ENCODE peak calls at places on chromosomes 6 and 20, in six cellular contexts. P is RWPE1, O is HepG2, M is heart left ventricle, H is Ammon's horn, K is HTR-8/SVneo. G is an unnamed sample.

GRCh38 chr20:60143450-60143849 is 185.2 kb downstream of the CDH26 start:
- DNase-seq in P (no peak), O (no peak), M (no peak), H (no peak), K (no peak), G (no peak)

GRCh38 chr20:23084282-23084844 is 1.8 kb downstream of the CD93 start:
- DNase-seq in P (no peak), O (no peak), M (no peak), H (no peak), K (no peak), G (no peak)

GRCh38 chr6:111803804-111804203 is 69.4 kb downstream of the FYN start:
- DNase-seq in P (no peak), O (no peak), M (no peak), H (no peak), K (no peak), G (no peak)

GRCh38 chr6:35059606-35060355 is 81.4 kb downstream of the TCP11 start:
- DNase-seq in P (no peak), O (no peak), M (no peak), H (peak; percentile 52), K (no peak), G (no peak)

GRCh38 chr20:64079273-64080012 is at the start of gene RGS19:
- DNase-seq in P (no peak), O (peak; percentile 70), M (peak; percentile 88), H (peak; percentile 67), K (peak; percentile 96), G (peak; percentile 87)

GRCh38 chr20:57772349-57772964 is 62.6 kb upstream of the PMEPA1 start:
- DNase-seq in P (peak; percentile 99), O (no peak), M (no peak), H (no peak), K (peak; percentile 100), G (no peak)

GRCh38 chr20:40606660-40607059 is 82.4 kb downstream of the MAFB start:
- DNase-seq in P (no peak), O (no peak), M (no peak), H (no peak), K (no peak), G (no peak)

GRCh38 chr20:15578059-15578458 is 995.2 kb downstream of the KIF16B start:
- DNase-seq in P (no peak), O (no peak), M (no peak), H (no peak), K (no peak), G (no peak)

GRCh38 chr6:111781055-111781708 is 92.1 kb downstream of the FYN start:
- DNase-seq in P (peak; percentile 10), O (no peak), M (no peak), H (no peak), K (no peak), G (no peak)

GRCh38 chr6:21914121-21914973 is 320.8 kb downstream of the SOX4 start:
- DNase-seq in P (no peak), O (no peak), M (peak; percentile 74), H (no peak), K (no peak), G (no peak)

GRCh38 chr6:152824666-152825065 is 74.1 kb downstream of the VIP start:
- DNase-seq in P (no peak), O (no peak), M (no peak), H (no peak), K (no peak), G (no peak)

GRCh38 chr6:158861686-158862381 is 42.7 kb upstream of the EZR start:
- DNase-seq in P (no peak), O (no peak), M (no peak), H (no peak), K (no peak), G (no peak)

GRCh38 chr6:2890981-2891767 is 11.9 kb downstream of the SERPINB9 start:
- DNase-seq in P (no peak), O (no peak), M (no peak), H (no peak), K (no peak), G (no peak)

GRCh38 chr6:110412258-110412839 is 3.0 kb downstream of the DDO start:
- DNase-seq in P (no peak), O (no peak), M (no peak), H (no peak), K (no peak), G (no peak)

GRCh38 chr6:40160826-40161225 is 226.6 kb upstream of the MOCS1 start:
- DNase-seq in P (no peak), O (no peak), M (no peak), H (no peak), K (no peak), G (no peak)

GRCh38 chr20:25580711-25581110 is 4.6 kb downstream of the NINL start:
- DNase-seq in P (peak; percentile 16), O (no peak), M (no peak), H (no peak), K (no peak), G (no peak)